ENCODE peak calls at places on chromosome 20, in nine cellular contexts. A, M, E, D, L, F, Z, T and H are unnamed samples.

GRCh38 chr20:53387983-53388675 is 205.5 kb downstream of the ZNF217 start:
- DNase-seq in M (no peak), D (no peak), E (no peak), T (no peak), F (no peak), Z (no peak), L (no peak), A (no peak), H (no peak)

GRCh38 chr20:22684072-22684762 is 99.8 kb upstream of the FOXA2 start:
- DNase-seq in L (peak), F (peak), M (peak), E (peak), T (peak), Z (peak), D (peak), A (peak), H (peak)

GRCh38 chr20:61288331-61288784 is 36.3 kb downstream of the CDH4 start:
- DNase-seq in L (no peak), E (no peak), D (no peak), F (no peak), M (no peak), Z (no peak), A (no peak), T (no peak), H (peak)

GRCh38 chr20:23050847-23051627 is 1.6 kb upstream of the THBD start:
- DNase-seq in T (peak), M (peak), F (peak), E (peak), Z (peak), D (peak), L (peak), A (peak), H (no peak)

GRCh38 chr20:1083431-1084080 is 34.8 kb upstream of the PSMF1 start:
- DNase-seq in M (no peak), Z (no peak), D (peak), E (no peak), T (no peak), F (no peak), L (no peak), A (no peak), H (no peak)

GRCh38 chr20:50513169-50514034 is 3.2 kb downstream of the PTPN1 start:
- DNase-seq in F (no peak), D (peak), A (no peak), M (no peak), L (no peak), E (peak), T (no peak), Z (no peak), H (no peak)

GRCh38 chr20:45138451-45139300 is 14.4 kb upstream of the WFDC12 start:
- DNase-seq in M (peak), T (peak), E (peak), F (peak), A (peak), Z (peak), L (peak), D (no peak), H (no peak)

GRCh38 chr20:25051386-25052155 is 6.4 kb downstream of the ACSS1 start:
- DNase-seq in F (no peak), E (no peak), Z (peak), D (no peak), A (peak), T (no peak), L (no peak), M (peak), H (no peak)

GRCh38 chr20:59723108-59723500 is 118.8 kb downstream of the PHACTR3 start:
- DNase-seq in F (no peak), D (no peak), T (no peak), A (no peak), M (no peak), E (no peak), Z (no peak), L (no peak), H (no peak)

GRCh38 chr20:38190936-38191371 is 25.9 kb upstream of the TGM2 start:
- DNase-seq in T (peak), D (no peak), F (no peak), L (no peak), A (no peak), E (no peak), M (peak), Z (peak), H (no peak)

GRCh38 chr20:33437141-33437911 is 6.2 kb downstream of the SNTA1 start:
- DNase-seq in D (peak), M (no peak), A (peak), L (peak), T (no peak), E (no peak), Z (peak), F (no peak), H (peak)

GRCh38 chr20:47125553-47126373 is 230.7 kb downstream of the ZMYND8 start:
- DNase-seq in F (no peak), A (no peak), D (peak), L (no peak), Z (no peak), T (peak), M (no peak), E (peak), H (no peak)

GRCh38 chr20:16049478-16050093 is 523.7 kb downstream of the KIF16B start:
- DNase-seq in Z (no peak), T (no peak), D (no peak), M (no peak), E (no peak), A (no peak), F (no peak), L (no peak), H (no peak)

GRCh38 chr20:11274137-11274536 is 600.3 kb upstream of the JAG1 start:
- DNase-seq in T (peak), M (peak), E (peak), Z (no peak), L (peak), D (peak), A (peak), F (peak), H (no peak)

GRCh38 chr20:13396036-13396435 is 175.0 kb downstream of the ISM1 start:
- DNase-seq in M (no peak), L (no peak), Z (no peak), E (no peak), T (no peak), D (no peak), A (no peak), F (no peak), H (no peak)

GRCh38 chr20:32191873-32192272 is 15.7 kb downstream of the PLAGL2 start:
- DNase-seq in E (no peak), D (no peak), A (no peak), M (peak), Z (no peak), F (no peak), L (no peak), T (no peak), H (no peak)

GRCh38 chr20:13501500-13501899 is 137.2 kb downstream of the TASP1 start:
- DNase-seq in E (no peak), L (no peak), M (no peak), F (no peak), D (no peak), T (no peak), A (no peak), Z (no peak), H (no peak)

GRCh38 chr20:46916244-46916603 is 21.6 kb downstream of the EYA2 start:
- DNase-seq in A (no peak), Z (no peak), F (no peak), M (no peak), E (no peak), T (no peak), D (no peak), L (no peak), H (no peak)

GRCh38 chr20:56795492-56795891 is 166.4 kb downstream of the TFAP2C start:
- DNase-seq in M (no peak), F (no peak), Z (no peak), A (no peak), T (no peak), L (no peak), E (no peak), D (no peak), H (no peak)

GRCh38 chr20:11891081-11891826 is 26.4 kb upstream of the BTBD3 start:
- DNase-seq in M (peak), E (peak), F (peak), D (peak), A (peak), Z (peak), T (peak), L (peak), H (no peak)

GRCh38 chr20:23265226-23265625 is 85.4 kb upstream of the NXT1 start:
- DNase-seq in M (no peak), L (no peak), E (no peak), Z (no peak), D (peak), A (peak), T (no peak), F (no peak), H (no peak)

GRCh38 chr20:1327241-1327653 is 1.7 kb downstream of the SDCBP2 start:
- DNase-seq in M (peak), E (no peak), D (peak), Z (peak), F (peak), L (peak), T (no peak), A (peak), H (peak)

GRCh38 chr20:40156600-40157307 is 532.3 kb downstream of the MAFB start:
- DNase-seq in A (no peak), E (no peak), M (no peak), D (no peak), Z (no peak), T (no peak), L (no peak), F (peak), H (no peak)

GRCh38 chr20:17228624-17229061 is 1.8 kb downstream of the PCSK2 start:
- DNase-seq in F (no peak), Z (no peak), A (peak), L (no peak), T (peak), D (no peak), M (no peak), E (no peak), H (no peak)

GRCh38 chr20:15195378-15195777 is 858.0 kb upstream of the FLRT3 start:
- DNase-seq in E (no peak), T (no peak), A (no peak), M (no peak), L (no peak), Z (no peak), D (no peak), F (no peak), H (no peak)

GRCh38 chr20:61762886-61763739 is 302.6 kb downstream of the TAF4 start:
- DNase-seq in M (no peak), Z (no peak), L (no peak), T (no peak), A (no peak), F (no peak), E (no peak), D (no peak), H (no peak)

GRCh38 chr20:8935878-8936277 is 133.0 kb upstream of the PLCB4 start:
- DNase-seq in E (no peak), T (no peak), Z (no peak), F (no peak), M (no peak), L (no peak), D (no peak), A (no peak), H (no peak)

GRCh38 chr20:50040432-50041237 is 57.9 kb downstream of the SNAI1 start:
- DNase-seq in Z (no peak), M (no peak), T (no peak), E (no peak), L (no peak), D (no peak), A (no peak), F (no peak), H (no peak)

GRCh38 chr20:19935842-19936241 is 81.3 kb upstream of the NAA20 start:
- DNase-seq in D (no peak), E (peak), L (peak), A (no peak), F (peak), T (no peak), M (no peak), Z (no peak), H (no peak)

GRCh38 chr20:24908642-24909041 is 40.4 kb upstream of the CST7 start:
- DNase-seq in T (no peak), A (no peak), E (no peak), L (no peak), F (no peak), Z (no peak), D (no peak), M (no peak), H (no peak)

GRCh38 chr20:22794200-22794599 is 209.8 kb upstream of the FOXA2 start:
- DNase-seq in Z (no peak), M (no peak), L (no peak), E (peak), D (no peak), T (no peak), A (no peak), F (no peak), H (no peak)

GRCh38 chr20:37319120-37319717 is 26.7 kb upstream of the SRC start:
- DNase-seq in L (no peak), D (no peak), Z (no peak), T (no peak), E (no peak), F (no peak), A (no peak), M (peak), H (no peak)

GRCh38 chr20:46631212-46631869 is 19.9 kb downstream of the SLC13A3 start:
- DNase-seq in Z (no peak), M (no peak), F (no peak), A (no peak), D (peak), E (no peak), T (peak), L (no peak), H (no peak)

GRCh38 chr20:18543932-18544331 is 23.3 kb upstream of the SMIM26 start:
- DNase-seq in M (peak), F (peak), L (peak), T (no peak), A (no peak), D (no peak), E (no peak), Z (peak), H (no peak)

GRCh38 chr20:23244207-23244915 is 106.2 kb upstream of the NXT1 start:
- DNase-seq in T (no peak), Z (no peak), E (no peak), D (peak), L (no peak), A (peak), M (no peak), F (no peak), H (no peak)

GRCh38 chr20:15895560-15896084 is 677.6 kb downstream of the KIF16B start:
- DNase-seq in F (no peak), Z (no peak), L (no peak), A (no peak), T (no peak), E (no peak), D (no peak), M (no peak), H (no peak)

GRCh38 chr20:48186915-48187314 is 401.6 kb upstream of the SULF2 start:
- DNase-seq in D (no peak), L (no peak), T (no peak), A (no peak), M (no peak), F (no peak), E (no peak), Z (no peak), H (no peak)

GRCh38 chr20:18431206-18431605 is 35.6 kb downstream of the DZANK1 start:
- DNase-seq in M (no peak), E (no peak), L (no peak), F (peak), T (no peak), Z (no peak), A (peak), D (no peak), H (no peak)

DNA sequence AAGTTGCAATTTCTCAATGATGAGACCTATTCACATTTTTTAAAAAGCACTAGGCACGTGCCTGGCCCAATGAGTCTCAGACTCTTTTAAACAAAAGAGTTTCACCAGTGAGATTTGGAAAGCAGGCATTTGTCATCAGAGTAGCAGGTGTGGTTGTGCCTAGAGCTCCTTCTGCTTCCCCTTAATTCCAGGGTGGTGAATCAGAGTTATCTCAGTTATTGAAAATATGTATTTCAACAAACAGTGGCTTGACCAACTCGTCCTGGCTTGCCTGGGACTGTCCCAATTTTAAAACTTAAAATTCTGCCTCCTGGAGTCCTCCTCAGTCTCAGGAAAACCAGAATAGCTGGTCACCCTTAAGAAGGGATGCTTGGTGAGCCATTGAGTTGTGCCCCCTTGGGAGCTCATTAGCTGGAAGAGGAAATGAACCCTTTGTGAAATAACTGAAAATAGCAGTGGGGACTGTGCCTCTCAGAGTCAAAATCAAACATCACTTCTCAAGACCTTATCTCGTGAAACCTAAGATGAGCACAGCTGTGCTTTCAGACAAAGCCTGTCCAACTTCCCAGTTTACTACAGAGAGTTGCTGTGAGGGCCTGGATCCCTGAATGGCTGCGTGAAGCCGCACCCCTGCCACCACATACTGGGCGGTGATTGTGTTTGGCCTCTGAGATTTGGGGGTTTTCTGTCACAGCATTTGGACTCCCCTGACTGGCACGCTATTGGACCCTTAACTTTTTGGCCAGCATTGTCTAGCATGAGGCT is 116.3 kb downstream of the ANKRD60 start:
- DNase-seq in T (no peak), F (no peak), D (peak), A (no peak), L (no peak), Z (no peak), M (no peak), E (peak), H (no peak)
- H3K27ac ChIP-seq in T (no peak), F (no peak), D (peak), A (no peak), L (no peak), Z (no peak), M (no peak), E (peak), H (no peak)

DNA sequence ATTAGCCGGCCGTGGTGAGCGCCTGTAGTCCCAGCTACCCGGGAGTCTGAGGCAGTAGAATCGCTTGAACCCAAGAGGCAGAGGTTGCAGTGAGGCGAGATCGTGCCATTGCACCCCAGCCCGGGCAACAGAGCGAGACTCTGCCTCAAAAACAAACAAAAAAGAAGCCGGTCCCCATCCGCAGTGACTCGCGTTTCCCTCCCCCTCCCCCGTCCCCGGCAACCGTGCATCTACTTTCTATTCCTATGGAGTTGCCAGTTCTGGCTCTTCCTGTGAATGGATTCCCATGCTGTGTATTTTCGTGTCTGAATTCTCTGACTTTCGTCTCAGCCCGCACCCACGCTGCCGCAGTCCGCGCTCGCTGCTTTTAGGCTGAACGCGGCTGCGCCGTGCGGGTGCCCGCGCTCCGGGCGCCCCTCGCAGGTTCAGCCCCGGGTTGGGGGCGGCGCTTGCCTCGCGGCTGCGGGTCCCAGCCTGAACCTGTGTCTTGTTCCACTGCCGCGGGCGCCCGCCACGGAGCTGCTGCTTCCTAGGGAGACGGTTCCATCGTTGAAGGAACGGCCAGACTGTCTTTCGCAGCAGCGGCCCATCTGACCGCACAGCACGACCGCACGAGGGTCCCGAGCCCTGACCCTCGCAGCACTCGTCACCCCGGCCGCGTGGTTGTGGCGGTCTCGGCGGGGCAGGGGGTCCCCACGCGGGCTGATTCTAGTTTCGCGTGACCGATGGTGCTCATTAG is 1.1 kb upstream of the MRGBP start:
- DNase-seq in E (peak), D (peak), T (peak), F (peak), Z (peak), L (peak), A (peak), M (peak), H (no peak)
- H3K27ac ChIP-seq in E (peak), D (peak), T (peak), F (peak), Z (peak), L (peak), A (peak), M (peak), H (peak)

DNA sequence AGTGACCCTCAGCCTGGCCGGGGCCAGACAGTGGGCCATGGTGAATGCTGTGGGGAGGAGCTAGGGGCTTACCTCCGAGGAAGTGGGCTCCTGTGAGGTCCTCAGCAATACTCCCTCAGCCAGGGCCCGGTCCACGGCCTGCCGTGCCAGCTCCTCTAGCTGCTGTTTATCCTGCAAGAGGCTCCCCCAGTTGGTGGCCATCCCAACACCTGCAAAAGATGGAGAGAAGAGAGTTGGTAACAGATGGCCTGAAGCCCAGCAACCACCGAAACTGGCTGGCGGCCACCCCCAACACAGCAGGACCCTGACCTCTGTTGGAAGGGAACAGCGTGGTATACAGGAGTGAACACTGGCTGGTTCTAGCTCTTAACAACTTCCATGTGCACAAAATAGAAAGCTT is 4.0 kb downstream of the GSS start:
- DNase-seq in F (no peak), Z (no peak), D (no peak), T (no peak), M (no peak), E (no peak), L (no peak), A (no peak), H (no peak)
- H3K27ac ChIP-seq in F (no peak), Z (peak), D (no peak), T (no peak), M (no peak), E (peak), L (no peak), A (no peak), H (no peak)

DNA sequence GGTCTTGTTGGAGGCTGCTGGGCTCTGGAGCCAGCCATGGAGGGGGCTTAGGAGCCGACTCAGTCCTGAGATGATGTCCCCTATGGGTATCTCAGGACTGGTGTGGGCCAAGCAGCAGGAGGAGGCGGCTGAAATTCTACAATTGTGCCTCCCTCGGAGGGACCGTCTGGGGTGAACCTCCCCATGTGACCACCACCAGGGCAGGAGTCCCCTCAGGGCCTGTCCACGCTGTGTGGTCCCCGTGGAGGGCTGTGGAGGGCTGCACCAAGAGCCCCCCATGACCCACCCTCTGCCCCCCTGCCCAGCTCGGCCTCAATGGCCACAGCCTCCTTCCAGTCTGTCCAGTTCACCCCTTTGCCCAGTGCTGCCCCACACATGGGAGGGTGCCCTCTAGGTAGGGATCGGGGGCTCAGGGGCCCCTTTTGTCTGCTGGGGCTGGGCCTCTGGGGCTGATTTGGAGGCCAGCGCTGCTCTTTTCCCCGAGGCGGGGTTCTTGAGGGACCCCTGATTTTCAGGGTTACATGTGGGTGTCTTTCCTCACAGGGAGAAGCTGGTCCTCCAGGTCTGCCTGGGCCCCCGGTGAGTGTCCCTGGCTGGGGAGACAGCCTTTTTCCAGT is 1.2 kb downstream of the COL9A3 start:
- DNase-seq in M (no peak), A (no peak), L (no peak), E (no peak), Z (no peak), T (no peak), D (no peak), F (no peak), H (no peak)
- H3K27ac ChIP-seq in M (no peak), A (no peak), L (no peak), E (peak), Z (peak), T (no peak), D (no peak), F (no peak), H (peak)